ENCODE peak calls at places on chromosomes 7 and 10, in five cellular contexts. W, Y, M, A and U are unnamed samples.

GRCh38 chr10:11284291-11285085 is 266.8 kb downstream of the CELF2 start:
- DNase-seq in W (no peak), Y (no peak), M (no peak), A (no peak), U (no peak)

GRCh38 chr7:98880485-98880884 is 2.2 kb downstream of the TRRAP start:
- DNase-seq in W (no peak), Y (no peak), M (no peak), A (no peak), U (no peak)

GRCh38 chr10:63105811-63106755 is 27.0 kb upstream of the NRBF2 start:
- DNase-seq in W (no peak), Y (no peak), M (no peak), A (no peak), U (no peak)

GRCh38 chr10:21273400-21273968 is 252.0 kb downstream of the SKIDA1 start:
- DNase-seq in W (no peak), Y (peak), M (no peak), A (no peak), U (no peak)

GRCh38 chr7:138919256-138919655 is 61.9 kb downstream of the KIAA1549 start:
- DNase-seq in W (no peak), Y (no peak), M (no peak), A (no peak), U (no peak)

GRCh38 chr7:115827305-115828045 is 203.1 kb downstream of the TFEC start:
- DNase-seq in W (no peak), Y (no peak), M (no peak), A (no peak), U (no peak)

GRCh38 chr7:78139335-78139734 is 340.8 kb downstream of the PHTF2 start:
- DNase-seq in W (no peak), Y (no peak), M (no peak), A (no peak), U (peak)

GRCh38 chr7:3029138-3029537 is 14.5 kb downstream of the CARD11 start:
- DNase-seq in W (no peak), Y (no peak), M (no peak), A (no peak), U (no peak)

GRCh38 chr7:140990193-140990962 is 24.4 kb downstream of the MRPS33 start:
- DNase-seq in W (no peak), Y (no peak), M (no peak), A (no peak), U (no peak)

GRCh38 chr7:130365511-130366441 is 14.5 kb upstream of the CPA1 start:
- DNase-seq in W (no peak), Y (no peak), M (no peak), A (peak), U (peak)

GRCh38 chr10:7817576-7817975 is 729 bp upstream of the TAF3 start:
- DNase-seq in W (no peak), Y (no peak), M (no peak), A (no peak), U (no peak)

GRCh38 chr10:76082232-76082631 is 650.8 kb downstream of the LRMDA start:
- DNase-seq in W (no peak), Y (no peak), M (no peak), A (no peak), U (no peak)

GRCh38 chr10:101290415-101290814 is 61.2 kb upstream of the LBX1 start:
- DNase-seq in W (no peak), Y (no peak), M (no peak), A (no peak), U (no peak)

GRCh38 chr10:70920519-70920918 is 32.2 kb upstream of the PCBD1 start:
- DNase-seq in W (no peak), Y (no peak), M (no peak), A (no peak), U (no peak)

GRCh38 chr10:86957471-86958108 is at the start of gene MMRN2:
- DNase-seq in W (no peak), Y (no peak), M (no peak), A (no peak), U (no peak)

GRCh38 chr7:43572516-43573049 is 10.3 kb upstream of the STK17A start:
- DNase-seq in W (peak), Y (peak), M (no peak), A (no peak), U (no peak)

GRCh38 chr10:79245539-79246208 is 101.6 kb upstream of the PPIF start:
- DNase-seq in W (no peak), Y (no peak), M (no peak), A (no peak), U (no peak)

GRCh38 chr7:6554848-6555247 is 3.6 kb upstream of the GRID2IP start:
- DNase-seq in W (no peak), Y (no peak), M (no peak), A (no peak), U (no peak)

GRCh38 chr10:91691981-91692380 is 59.1 kb upstream of the PPP1R3C start:
- DNase-seq in W (no peak), Y (no peak), M (no peak), A (no peak), U (no peak)

GRCh38 chr7:1412322-1413261 is 46.7 kb downstream of the MICALL2 start:
- DNase-seq in W (peak), Y (peak), M (peak), A (no peak), U (peak)

GRCh38 chr7:87148332-87148955 is 3.8 kb upstream of the DMTF1 start:
- DNase-seq in W (peak), Y (peak), M (no peak), A (no peak), U (peak)

GRCh38 chr10:131994435-131994834 is 12.7 kb upstream of the BNIP3 start:
- DNase-seq in W (no peak), Y (no peak), M (no peak), A (no peak), U (no peak)
- TF ChIP-seq ZBTB33 in W (no peak), Y (no peak), M (no peak), A (no peak), U (no peak)

DNA sequence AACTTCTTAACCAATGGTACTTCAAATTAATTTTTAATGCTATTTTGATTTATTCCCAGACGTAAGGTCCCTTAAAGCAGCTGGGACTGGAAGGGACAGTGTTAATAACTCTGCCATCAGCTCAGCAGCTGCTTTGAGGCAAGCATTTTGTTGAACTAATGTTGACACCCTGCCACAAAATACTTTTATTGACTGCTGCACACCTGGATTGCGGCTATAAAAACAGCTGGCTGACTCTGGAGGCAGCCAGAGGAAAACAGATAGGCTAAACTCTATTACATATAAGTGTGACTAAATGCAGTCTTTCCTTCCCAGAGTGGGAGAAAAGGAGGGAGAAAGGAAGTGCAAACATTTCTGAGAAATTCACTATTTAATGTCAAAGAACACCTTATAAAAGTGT is 77.5 kb downstream of the ETV1 start:
- DNase-seq in W (no peak), Y (no peak), M (no peak), A (no peak), U (no peak)
- TF ChIP-seq ZBTB33 in W (no peak), Y (no peak), M (no peak), A (no peak), U (no peak)

DNA sequence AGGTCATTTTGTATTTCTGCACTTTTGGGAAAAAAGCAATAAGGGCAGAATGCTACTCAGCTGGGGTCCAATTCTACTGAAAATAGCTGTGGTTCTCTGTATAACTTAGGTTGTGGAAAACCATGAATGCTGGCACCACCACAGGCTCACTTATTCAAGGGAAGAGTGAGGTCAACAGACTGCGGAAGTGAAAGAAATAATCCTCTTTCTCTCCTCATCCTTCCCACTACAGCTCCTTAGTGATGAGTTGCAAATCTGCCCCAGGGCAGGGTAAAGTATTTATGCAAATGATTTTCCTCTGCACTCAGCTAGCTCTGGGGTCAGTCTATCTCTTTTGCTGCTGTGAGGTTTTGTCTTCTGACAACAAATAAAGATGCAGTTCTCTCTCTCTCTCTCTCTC is 74.1 kb upstream of the PTPRZ1 start:
- DNase-seq in W (no peak), Y (no peak), M (no peak), A (no peak), U (no peak)
- TF ChIP-seq ZBTB33 in W (no peak), Y (no peak), M (no peak), A (no peak), U (no peak)

GRCh38 chr10:103793920-103794883 is 61.2 kb downstream of the SH3PXD2A start:
- DNase-seq in W (no peak), Y (no peak), M (peak), A (no peak), U (no peak)

GRCh38 chr10:103793429-103793828 is 61.9 kb downstream of the SH3PXD2A start:
- DNase-seq in W (no peak), Y (no peak), M (peak), A (no peak), U (no peak)

GRCh38 chr10:103797857-103798256 is 57.5 kb downstream of the SH3PXD2A start:
- DNase-seq in W (no peak), Y (no peak), M (no peak), A (no peak), U (no peak)

GRCh38 chr10:103794996-103795395 is 60.4 kb downstream of the SH3PXD2A start:
- DNase-seq in W (no peak), Y (no peak), M (no peak), A (no peak), U (no peak)

DNA sequence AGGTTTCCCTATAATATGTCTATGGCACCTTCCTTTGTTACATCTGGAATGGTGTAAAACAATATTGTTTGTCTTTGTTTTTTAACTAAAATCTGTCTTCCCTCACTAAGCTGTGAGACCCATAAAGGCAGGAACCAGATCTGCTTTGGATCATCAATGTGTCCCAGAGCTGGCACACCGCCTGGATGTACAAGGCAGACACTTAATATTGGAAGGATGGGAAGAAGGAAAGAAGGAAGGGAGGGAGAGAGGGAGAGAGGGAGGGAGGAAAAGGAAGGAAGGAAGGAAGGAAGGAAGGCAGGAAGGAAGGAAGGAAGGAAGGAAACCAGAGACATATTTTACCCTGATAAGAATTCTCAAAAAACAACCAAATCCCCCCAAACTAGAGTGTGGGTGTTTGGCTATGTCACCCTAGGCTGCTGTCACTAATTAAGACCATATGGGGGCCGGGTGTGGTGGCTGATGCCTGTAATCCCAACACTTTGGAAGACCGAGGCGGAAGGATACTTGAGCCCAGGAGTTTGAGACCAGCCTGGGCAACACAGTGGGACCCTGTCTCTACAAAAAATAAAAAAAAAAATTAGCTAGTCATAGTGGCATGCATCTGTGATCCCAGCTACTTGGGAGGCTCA is 59.6 kb downstream of the SH3PXD2A start:
- DNase-seq in W (no peak), Y (no peak), M (no peak), A (no peak), U (peak)
- TF ChIP-seq ZBTB33 in W (no peak), Y (no peak), M (no peak), A (no peak), U (no peak)

GRCh38 chr7:151755131-151755787 is 121.7 kb downstream of the PRKAG2 start:
- DNase-seq in W (no peak), Y (no peak), M (no peak), A (no peak), U (no peak)

GRCh38 chr7:151752816-151753600 is 123.9 kb downstream of the PRKAG2 start:
- DNase-seq in W (no peak), Y (no peak), M (no peak), A (no peak), U (no peak)

GRCh38 chr7:151756076-151756731 is 120.7 kb downstream of the PRKAG2 start:
- DNase-seq in W (peak), Y (no peak), M (no peak), A (no peak), U (no peak)

GRCh38 chr7:151754688-151755130 is 122.2 kb downstream of the PRKAG2 start:
- DNase-seq in W (no peak), Y (no peak), M (no peak), A (no peak), U (no peak)

DNA sequence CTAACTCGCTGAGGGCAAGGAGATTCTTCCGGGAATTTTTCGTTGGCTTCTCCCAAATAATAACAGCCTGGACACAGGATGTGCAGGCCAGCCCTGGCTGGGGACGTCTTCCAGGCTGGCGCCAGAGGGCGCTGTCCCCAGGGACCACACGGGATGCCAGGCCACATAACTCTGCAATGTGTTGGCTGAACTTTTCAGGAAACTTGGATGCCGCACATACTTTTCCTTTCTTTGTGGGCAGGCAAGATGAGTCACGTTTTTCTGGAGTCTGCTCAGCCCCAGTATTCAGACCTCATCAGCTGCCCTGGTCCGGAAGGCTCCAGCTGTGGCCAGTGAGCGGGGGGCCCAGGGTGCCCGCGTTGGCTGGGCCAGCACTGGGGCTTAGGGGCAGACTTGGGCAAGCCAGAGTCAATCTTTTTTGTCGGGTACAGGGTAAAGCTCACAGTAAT is 122.7 kb downstream of the PRKAG2 start:
- DNase-seq in W (peak), Y (peak), M (peak), A (no peak), U (peak)
- TF ChIP-seq ZBTB33 in W (no peak), Y (no peak), M (peak), A (no peak), U (peak)

DNA sequence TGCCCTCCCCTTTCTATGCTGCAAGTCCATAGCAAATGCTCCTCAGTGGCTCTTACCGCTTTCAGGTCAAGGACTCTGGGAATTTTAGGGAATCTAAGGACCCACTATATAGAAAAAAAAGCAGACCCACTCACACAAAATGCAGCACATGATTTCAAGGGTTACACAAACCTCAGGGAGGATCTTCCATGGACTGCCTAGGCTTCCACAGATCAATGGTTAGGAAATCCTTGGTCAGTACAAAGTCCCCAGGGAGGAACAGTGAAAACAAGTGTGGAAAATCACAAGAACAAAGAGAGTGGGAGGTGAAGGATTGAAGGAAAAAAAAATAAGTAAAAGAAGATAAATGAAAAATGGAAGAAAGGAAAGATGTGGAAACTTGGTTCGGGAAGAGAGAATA is 188.4 kb downstream of the AHR start:
- DNase-seq in W (no peak), Y (no peak), M (peak), A (no peak), U (no peak)
- TF ChIP-seq ZBTB33 in W (no peak), Y (no peak), M (no peak), A (no peak), U (no peak)